ENCODE peak calls at places on chromosomes 11 and 22, in seven cellular contexts. O, M, C, L, X, J and D are unnamed samples.

GRCh38 chr11:109658169-109658568 is 236.2 kb downstream of the C11orf87 start:
- DNase-seq in O (no peak), M (no peak), C (no peak), L (no peak), X (no peak), J (no peak), D (no peak)

GRCh38 chr11:1230456-1231395 is 7.9 kb downstream of the MUC5B start:
- DNase-seq in O (no peak), M (peak), C (peak), L (no peak), X (no peak), J (no peak), D (no peak)

GRCh38 chr22:45880091-45880651 is 96.8 kb downstream of the WNT7B start:
- DNase-seq in O (peak), M (no peak), C (peak), L (no peak), X (peak), J (no peak), D (no peak)

GRCh38 chr11:68677432-68677831 is 6.9 kb upstream of the GAL start:
- DNase-seq in O (peak), M (peak), C (no peak), L (peak), X (peak), J (peak), D (no peak)

GRCh38 chr11:133834399-133835257 is 10.7 kb downstream of the SPATA19 start:
- DNase-seq in O (no peak), M (no peak), C (no peak), L (no peak), X (no peak), J (no peak), D (no peak)

GRCh38 chr11:114277637-114278341 is 18.4 kb upstream of the NNMT start:
- DNase-seq in O (no peak), M (no peak), C (no peak), L (no peak), X (no peak), J (no peak), D (no peak)

GRCh38 chr11:67664696-67665536 is 9.5 kb downstream of the ALDH3B2 start:
- DNase-seq in O (no peak), M (no peak), C (no peak), L (no peak), X (no peak), J (no peak), D (no peak)

GRCh38 chr11:93474122-93474521 is 69.1 kb downstream of the SMCO4 start:
- DNase-seq in O (no peak), M (no peak), C (no peak), L (no peak), X (no peak), J (no peak), D (no peak)

GRCh38 chr22:42334875-42335512 is 64.5 kb upstream of the TCF20 start:
- DNase-seq in O (no peak), M (no peak), C (no peak), L (no peak), X (no peak), J (no peak), D (no peak)

GRCh38 chr11:75946531-75947530 is 131.8 kb downstream of the UVRAG start:
- DNase-seq in O (peak), M (peak), C (no peak), L (no peak), X (no peak), J (peak), D (no peak)

GRCh38 chr11:18668131-18668530 is 30.4 kb upstream of the TMEM86A start:
- DNase-seq in O (no peak), M (no peak), C (no peak), L (no peak), X (no peak), J (peak), D (no peak)

GRCh38 chr11:68843703-68844312 is 2.1 kb upstream of the CPT1A start:
- DNase-seq in O (peak), M (peak), C (peak), L (peak), X (peak), J (peak), D (peak)

GRCh38 chr22:17772963-17773605 is 1.2 kb downstream of the BID start:
- DNase-seq in O (peak), M (peak), C (no peak), L (peak), X (no peak), J (peak), D (no peak)

GRCh38 chr11:1908579-1908978 is 10.9 kb upstream of the TNNT3 start:
- DNase-seq in O (no peak), M (no peak), C (no peak), L (no peak), X (no peak), J (no peak), D (no peak)

GRCh38 chr11:17544181-17544622 is at the start of gene USH1C:
- DNase-seq in O (no peak), M (no peak), C (no peak), L (peak), X (peak), J (no peak), D (peak)

GRCh38 chr11:36271794-36272409 is 17.3 kb downstream of the COMMD9 start:
- DNase-seq in O (no peak), M (no peak), C (no peak), L (no peak), X (no peak), J (peak), D (no peak)

GRCh38 chr11:46899501-46900025 is 18.8 kb downstream of the LRP4 start:
- DNase-seq in O (no peak), M (no peak), C (no peak), L (no peak), X (no peak), J (no peak), D (no peak)

GRCh38 chr11:69397732-69398131 is 83.7 kb upstream of the LINC01488 start:
- DNase-seq in O (no peak), M (no peak), C (peak), L (no peak), X (no peak), J (no peak), D (no peak)

GRCh38 chr11:96328395-96329010 is 14.5 kb downstream of the MAML2 start:
- DNase-seq in O (no peak), M (peak), C (no peak), L (no peak), X (no peak), J (peak), D (no peak)

GRCh38 chr11:10902756-10903155 is 44.9 kb upstream of the ZBED5 start:
- DNase-seq in O (no peak), M (no peak), C (no peak), L (no peak), X (no peak), J (no peak), D (no peak)

GRCh38 chr11:79708319-79708928 is 267.6 kb upstream of the TENM4 start:
- DNase-seq in O (no peak), M (peak), C (no peak), L (peak), X (no peak), J (peak), D (peak)

GRCh38 chr11:117314840-117315239 is 1.2 kb downstream of the BACE1 start:
- DNase-seq in O (no peak), M (no peak), C (no peak), L (no peak), X (no peak), J (no peak), D (no peak)

GRCh38 chr11:12280199-12280837 is 97.1 kb upstream of the PARVA start:
- DNase-seq in O (no peak), M (no peak), C (peak), L (no peak), X (no peak), J (no peak), D (no peak)

GRCh38 chr11:45774786-45775185 is 30.2 kb upstream of the SLC35C1 start:
- DNase-seq in O (no peak), M (no peak), C (no peak), L (no peak), X (no peak), J (no peak), D (no peak)

DNA sequence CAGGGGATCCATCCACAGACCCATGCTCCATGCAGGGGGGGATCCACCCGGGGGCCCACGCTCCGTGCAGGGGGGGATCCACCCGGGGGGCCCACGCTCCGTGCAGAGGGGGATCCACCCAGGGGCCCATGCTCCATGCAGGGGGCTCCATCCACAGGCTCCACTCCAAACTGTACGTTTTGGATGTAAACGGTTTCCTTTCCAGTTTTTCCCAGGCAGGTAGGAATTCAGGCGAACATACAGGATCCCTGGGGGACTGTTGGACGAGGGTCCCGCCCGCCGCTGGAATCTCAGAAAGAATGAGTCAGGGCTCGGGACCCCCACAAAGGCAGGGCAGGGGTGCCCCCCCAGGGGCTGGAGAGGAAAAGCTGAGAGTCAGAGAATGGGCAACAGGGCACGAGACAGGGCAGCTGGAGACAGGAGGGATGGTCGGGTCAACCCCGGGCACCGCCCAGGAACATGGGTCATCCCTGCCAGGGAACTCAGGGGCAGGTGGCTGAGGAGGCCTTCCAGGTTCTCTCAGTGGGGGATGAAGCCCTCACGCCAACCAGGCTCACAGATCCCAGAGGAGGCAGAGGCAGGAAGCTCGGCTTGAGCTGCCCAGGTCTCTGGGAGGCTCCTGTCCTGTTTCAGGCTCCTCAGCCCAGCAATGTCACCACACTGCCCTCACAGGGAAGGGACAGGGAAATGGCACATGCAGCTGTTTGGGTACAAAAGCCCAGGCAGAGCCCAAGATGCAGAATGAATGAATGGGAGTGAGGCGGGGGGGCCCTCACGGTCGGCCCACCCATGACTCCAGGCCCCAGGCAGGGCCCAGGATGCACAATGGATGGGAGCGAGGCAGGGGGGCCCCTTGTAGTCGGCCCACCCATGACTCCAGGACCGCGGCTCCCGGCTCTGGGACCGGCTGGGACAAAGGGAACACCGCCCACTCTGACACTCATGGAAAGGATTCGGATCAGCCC is 200.2 kb downstream of the BRD1 start:
- DNase-seq in O (no peak), M (no peak), C (peak), L (peak), X (no peak), J (no peak), D (no peak)
- TF ChIP-seq CTCF in O (no peak), M (no peak), C (no peak), L (no peak), X (no peak), J (no peak), D (no peak)

GRCh38 chr22:44455963-44456358 is 42.1 kb downstream of the RTL6 start:
- DNase-seq in O (no peak), M (no peak), C (no peak), L (no peak), X (no peak), J (no peak), D (no peak)
- TF ChIP-seq CTCF in O (no peak), M (no peak), C (no peak), L (no peak), X (no peak), J (no peak), D (no peak)

DNA sequence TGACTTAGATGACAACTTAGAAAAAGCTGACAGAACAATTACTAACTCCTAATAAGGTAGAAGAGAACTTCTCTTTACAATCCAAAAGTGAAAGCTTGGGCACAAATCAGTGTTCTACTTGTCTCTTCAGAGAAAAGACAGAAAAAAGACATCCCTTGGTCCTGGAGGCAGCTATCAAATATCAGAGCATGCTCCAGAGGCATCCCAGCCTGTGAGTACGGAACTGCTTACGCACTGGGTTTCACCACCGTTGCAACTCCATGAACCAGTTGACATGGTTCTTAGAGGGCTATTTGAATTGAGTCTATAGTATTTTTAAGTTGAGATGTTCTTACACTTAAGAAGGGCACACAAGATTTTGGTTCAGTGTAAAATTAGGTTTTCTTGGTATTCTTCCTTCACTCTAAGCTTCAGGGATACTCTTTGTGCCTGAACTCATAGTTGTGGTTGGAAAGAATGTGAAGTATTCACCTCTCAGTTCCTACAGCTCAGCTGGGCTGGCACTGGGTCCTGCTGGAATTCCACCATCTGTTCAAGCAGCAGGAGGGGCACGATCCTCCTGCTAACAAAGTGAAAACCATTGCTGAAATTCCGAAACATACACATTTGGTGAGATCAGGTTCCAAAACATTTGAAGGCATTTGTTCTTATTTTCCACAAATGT is 6.3 kb downstream of the AKIP1 start:
- DNase-seq in O (peak), M (peak), C (no peak), L (no peak), X (no peak), J (peak), D (no peak)
- TF ChIP-seq CTCF in O (no peak), M (no peak), C (no peak), L (no peak), X (no peak), J (no peak), D (no peak)

GRCh38 chr22:22767876-22768602 is 119.6 kb upstream of the IGLL5 start:
- DNase-seq in O (no peak), M (no peak), C (no peak), L (no peak), X (no peak), J (peak), D (no peak)
- TF ChIP-seq CTCF in O (no peak), M (no peak), C (no peak), L (no peak), X (no peak), J (peak), D (no peak)

GRCh38 chr22:29481265-29482000 is 1.4 kb downstream of the NEFH start:
- DNase-seq in O (no peak), M (no peak), C (no peak), L (no peak), X (no peak), J (no peak), D (peak)
- TF ChIP-seq CTCF in O (no peak), M (no peak), C (no peak), L (no peak), X (no peak), J (no peak), D (no peak)

GRCh38 chr22:40479887-40480538 is 109.6 kb downstream of the SGSM3 start:
- DNase-seq in O (no peak), M (peak), C (no peak), L (no peak), X (no peak), J (peak), D (no peak)

GRCh38 chr22:40477683-40478348 is 107.4 kb downstream of the SGSM3 start:
- DNase-seq in O (no peak), M (no peak), C (no peak), L (no peak), X (no peak), J (no peak), D (no peak)

GRCh38 chr22:40478456-40479125 is 108.2 kb downstream of the SGSM3 start:
- DNase-seq in O (no peak), M (no peak), C (no peak), L (no peak), X (no peak), J (no peak), D (no peak)

GRCh38 chr22:40480996-40481395 is 110.6 kb downstream of the SGSM3 start:
- DNase-seq in O (no peak), M (no peak), C (no peak), L (no peak), X (no peak), J (no peak), D (peak)

GRCh38 chr22:40479126-40479800 is 108.9 kb downstream of the SGSM3 start:
- DNase-seq in O (no peak), M (no peak), C (no peak), L (no peak), X (no peak), J (no peak), D (no peak)
- TF ChIP-seq CTCF in O (no peak), M (no peak), C (no peak), L (no peak), X (no peak), J (peak), D (no peak)

DNA sequence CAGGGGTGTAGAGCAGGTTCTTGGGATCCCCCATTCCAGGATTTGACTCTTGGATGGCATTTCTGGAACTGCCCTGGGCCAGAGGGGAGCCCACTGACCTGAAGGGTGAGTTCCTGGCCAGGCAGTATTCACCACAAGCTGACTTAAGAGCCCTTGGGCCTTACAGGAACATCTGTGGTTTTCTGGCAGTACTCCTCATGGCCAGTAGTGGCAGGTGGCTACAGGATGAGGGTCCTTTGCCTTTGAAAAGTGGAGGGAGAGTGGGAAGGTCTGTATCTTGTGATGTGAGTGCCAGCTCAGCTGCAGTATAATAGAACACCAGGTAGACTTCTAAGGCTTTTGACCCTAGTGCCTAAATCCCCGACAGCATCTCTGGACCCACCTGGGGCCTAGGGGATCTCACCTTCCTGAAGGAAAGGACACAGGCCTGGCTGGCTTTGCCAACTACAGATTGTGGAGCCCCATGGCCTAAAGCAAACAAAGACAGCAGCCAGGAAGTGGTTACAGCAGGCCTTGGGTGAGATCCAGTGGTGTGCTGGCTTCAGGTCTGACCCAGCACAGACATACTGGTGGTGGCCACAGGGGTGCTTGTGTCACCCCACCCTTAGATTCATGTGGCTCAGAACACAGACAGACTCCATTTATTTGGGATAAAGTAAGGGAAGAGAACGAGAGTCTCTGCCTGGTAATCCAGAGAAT is 9.0 kb downstream of the OR51S1 start:
- DNase-seq in O (no peak), M (no peak), C (no peak), L (no peak), X (no peak), J (no peak), D (no peak)
- TF ChIP-seq CTCF in O (no peak), M (no peak), C (no peak), L (no peak), X (no peak), J (no peak), D (no peak)